ENCODE peak calls at places on chromosomes 1 and 21, in nine cellular contexts. One of them, this sample, is unnamed. For H3K4me1, the result is how much of the 10 kb centered on the place peaks cover.

GRCh38 chr1:63651110-63651776 is 58.0 kb downstream of the PGM1 start:
- DNase-seq in fibroblast of lung: peak
- DNase-seq in tibial nerve: no peak
- DNase-seq in cardiac muscle cell: peak
- DNase-seq in sigmoid colon: no peak
- DNase-seq in mesenchymal stem cell: no peak
- DNase-seq in ovary: no peak
- DNase-seq in adipocyte: peak
- DNase-seq in thoracic aorta: no peak
- DNase-seq in this sample: peak

GRCh38 chr1:115595279-115596079 is 46.3 kb upstream of the VANGL1 start:
- DNase-seq in fibroblast of lung: peak
- DNase-seq in tibial nerve: peak
- DNase-seq in cardiac muscle cell: peak
- DNase-seq in sigmoid colon: peak
- DNase-seq in mesenchymal stem cell: peak
- DNase-seq in ovary: peak
- DNase-seq in adipocyte: peak
- DNase-seq in thoracic aorta: peak
- DNase-seq in this sample: peak

GRCh38 chr1:170290226-170290625 is 144.5 kb downstream of the NTMT2 start:
- DNase-seq in fibroblast of lung: no peak
- DNase-seq in tibial nerve: no peak
- DNase-seq in cardiac muscle cell: no peak
- DNase-seq in sigmoid colon: no peak
- DNase-seq in mesenchymal stem cell: peak
- DNase-seq in ovary: no peak
- DNase-seq in adipocyte: no peak
- DNase-seq in thoracic aorta: no peak
- DNase-seq in this sample: no peak

GRCh38 chr1:183604811-183605210 is 14.6 kb upstream of the NCF2 start:
- DNase-seq in fibroblast of lung: no peak
- DNase-seq in tibial nerve: no peak
- DNase-seq in cardiac muscle cell: no peak
- DNase-seq in sigmoid colon: no peak
- DNase-seq in mesenchymal stem cell: no peak
- DNase-seq in ovary: no peak
- DNase-seq in adipocyte: no peak
- DNase-seq in thoracic aorta: no peak
- DNase-seq in this sample: no peak

GRCh38 chr1:218624051-218624450 is 278.9 kb downstream of the TGFB2 start:
- DNase-seq in fibroblast of lung: no peak
- DNase-seq in tibial nerve: no peak
- DNase-seq in cardiac muscle cell: peak
- DNase-seq in sigmoid colon: no peak
- DNase-seq in mesenchymal stem cell: no peak
- DNase-seq in ovary: no peak
- DNase-seq in adipocyte: peak
- DNase-seq in thoracic aorta: no peak
- DNase-seq in this sample: no peak

GRCh38 chr21:35072557-35072956 is 23.5 kb upstream of the RUNX1 start:
- DNase-seq in fibroblast of lung: no peak
- DNase-seq in tibial nerve: no peak
- DNase-seq in cardiac muscle cell: no peak
- DNase-seq in sigmoid colon: no peak
- DNase-seq in mesenchymal stem cell: no peak
- DNase-seq in ovary: no peak
- DNase-seq in adipocyte: no peak
- DNase-seq in thoracic aorta: no peak
- DNase-seq in this sample: no peak

GRCh38 chr1:236759252-236759859 is 35.7 kb upstream of the MTR start:
- DNase-seq in fibroblast of lung: peak
- DNase-seq in tibial nerve: no peak
- DNase-seq in cardiac muscle cell: peak
- DNase-seq in sigmoid colon: no peak
- DNase-seq in mesenchymal stem cell: peak
- DNase-seq in ovary: no peak
- DNase-seq in adipocyte: peak
- DNase-seq in thoracic aorta: no peak
- DNase-seq in this sample: no peak

GRCh38 chr1:64220241-64220640 is 16.8 kb downstream of the UBE2U start:
- DNase-seq in fibroblast of lung: no peak
- DNase-seq in tibial nerve: no peak
- DNase-seq in cardiac muscle cell: peak
- DNase-seq in sigmoid colon: no peak
- DNase-seq in mesenchymal stem cell: no peak
- DNase-seq in ovary: no peak
- DNase-seq in adipocyte: no peak
- DNase-seq in thoracic aorta: no peak
- DNase-seq in this sample: no peak

GRCh38 chr1:11383553-11384169 is 95.3 kb upstream of the DISP3 start:
- DNase-seq in fibroblast of lung: peak
- DNase-seq in tibial nerve: no peak
- DNase-seq in cardiac muscle cell: peak
- DNase-seq in sigmoid colon: no peak
- DNase-seq in mesenchymal stem cell: no peak
- DNase-seq in ovary: no peak
- DNase-seq in adipocyte: no peak
- DNase-seq in thoracic aorta: no peak
- DNase-seq in this sample: no peak

GRCh38 chr1:165439287-165439686 is 5.6 kb downstream of the RXRG start:
- DNase-seq in fibroblast of lung: no peak
- DNase-seq in tibial nerve: no peak
- DNase-seq in cardiac muscle cell: no peak
- DNase-seq in sigmoid colon: no peak
- DNase-seq in mesenchymal stem cell: no peak
- DNase-seq in ovary: no peak
- DNase-seq in adipocyte: no peak
- DNase-seq in thoracic aorta: no peak
- DNase-seq in this sample: no peak

GRCh38 chr1:121458291-121459048 is 273.7 kb downstream of the SRGAP2C start:
- DNase-seq in fibroblast of lung: no peak
- DNase-seq in tibial nerve: no peak
- DNase-seq in cardiac muscle cell: no peak
- DNase-seq in sigmoid colon: no peak
- DNase-seq in mesenchymal stem cell: peak
- DNase-seq in ovary: no peak
- DNase-seq in adipocyte: peak
- DNase-seq in thoracic aorta: no peak
- DNase-seq in this sample: no peak

GRCh38 chr1:46198026-46198826 is at the start of gene POMGNT1:
- DNase-seq in fibroblast of lung: peak
- DNase-seq in tibial nerve: peak
- DNase-seq in cardiac muscle cell: peak
- DNase-seq in sigmoid colon: peak
- DNase-seq in mesenchymal stem cell: peak
- DNase-seq in ovary: peak
- DNase-seq in adipocyte: peak
- DNase-seq in thoracic aorta: no peak
- DNase-seq in this sample: peak

GRCh38 chr1:147077523-147077922 is 94.7 kb downstream of the PRKAB2 start:
- DNase-seq in fibroblast of lung: no peak
- DNase-seq in tibial nerve: no peak
- DNase-seq in cardiac muscle cell: no peak
- DNase-seq in sigmoid colon: no peak
- DNase-seq in mesenchymal stem cell: no peak
- DNase-seq in ovary: no peak
- DNase-seq in adipocyte: no peak
- DNase-seq in thoracic aorta: no peak
- DNase-seq in this sample: no peak

GRCh38 chr1:67339623-67340343 is 32.1 kb downstream of the IL12RB2 start:
- DNase-seq in fibroblast of lung: peak
- DNase-seq in tibial nerve: no peak
- DNase-seq in cardiac muscle cell: peak
- DNase-seq in sigmoid colon: no peak
- DNase-seq in mesenchymal stem cell: peak
- DNase-seq in ovary: no peak
- DNase-seq in adipocyte: peak
- DNase-seq in thoracic aorta: no peak
- DNase-seq in this sample: no peak

GRCh38 chr1:212458817-212459216 is 26.1 kb downstream of the NENF start:
- DNase-seq in fibroblast of lung: no peak
- DNase-seq in tibial nerve: no peak
- DNase-seq in cardiac muscle cell: no peak
- DNase-seq in sigmoid colon: no peak
- DNase-seq in mesenchymal stem cell: no peak
- DNase-seq in ovary: no peak
- DNase-seq in adipocyte: no peak
- DNase-seq in thoracic aorta: no peak
- DNase-seq in this sample: no peak

GRCh38 chr21:41547111-41547510 is 39.2 kb upstream of the TMPRSS2 start:
- DNase-seq in fibroblast of lung: no peak
- DNase-seq in tibial nerve: no peak
- DNase-seq in cardiac muscle cell: no peak
- DNase-seq in sigmoid colon: no peak
- DNase-seq in mesenchymal stem cell: no peak
- DNase-seq in ovary: no peak
- DNase-seq in adipocyte: no peak
- DNase-seq in thoracic aorta: no peak
- DNase-seq in this sample: no peak

GRCh38 chr1:2213576-2214505 is 14.3 kb upstream of the SKI start:
- DNase-seq in fibroblast of lung: peak
- DNase-seq in tibial nerve: peak
- DNase-seq in cardiac muscle cell: peak
- DNase-seq in sigmoid colon: peak
- DNase-seq in mesenchymal stem cell: peak
- DNase-seq in ovary: peak
- DNase-seq in adipocyte: peak
- DNase-seq in thoracic aorta: peak
- DNase-seq in this sample: no peak

GRCh38 chr1:55827350-55827749 is 612.2 kb upstream of the USP24 start:
- DNase-seq in fibroblast of lung: peak
- DNase-seq in tibial nerve: no peak
- DNase-seq in cardiac muscle cell: peak
- DNase-seq in sigmoid colon: peak
- DNase-seq in mesenchymal stem cell: peak
- DNase-seq in ovary: peak
- DNase-seq in adipocyte: peak
- DNase-seq in thoracic aorta: no peak
- DNase-seq in this sample: no peak

GRCh38 chr1:174221681-174222080 is 62.4 kb downstream of the RABGAP1L start:
- DNase-seq in fibroblast of lung: no peak
- DNase-seq in tibial nerve: no peak
- DNase-seq in cardiac muscle cell: no peak
- DNase-seq in sigmoid colon: no peak
- DNase-seq in mesenchymal stem cell: no peak
- DNase-seq in ovary: no peak
- DNase-seq in adipocyte: no peak
- DNase-seq in thoracic aorta: no peak
- DNase-seq in this sample: no peak
- H3K4me1 ChIP-seq in fibroblast of lung: under half
- H3K4me1 ChIP-seq in tibial nerve: under half
- H3K4me1 ChIP-seq in cardiac muscle cell: under half
- H3K4me1 ChIP-seq in sigmoid colon: under half
- H3K4me1 ChIP-seq in mesenchymal stem cell: under half
- H3K4me1 ChIP-seq in ovary: under half
- H3K4me1 ChIP-seq in adipocyte: under half
- H3K4me1 ChIP-seq in thoracic aorta: under half
- H3K4me1 ChIP-seq in this sample: under half

GRCh38 chr1:6244401-6245054 is 549 bp downstream of the HES3 start:
- DNase-seq in fibroblast of lung: no peak
- DNase-seq in tibial nerve: no peak
- DNase-seq in cardiac muscle cell: no peak
- DNase-seq in sigmoid colon: no peak
- DNase-seq in mesenchymal stem cell: no peak
- DNase-seq in ovary: no peak
- DNase-seq in adipocyte: no peak
- DNase-seq in thoracic aorta: no peak
- DNase-seq in this sample: no peak
- H3K4me3 ChIP-seq in fibroblast of lung: no peak
- H3K4me3 ChIP-seq in tibial nerve: no peak
- H3K4me3 ChIP-seq in cardiac muscle cell: no peak
- H3K4me3 ChIP-seq in sigmoid colon: no peak
- H3K4me3 ChIP-seq in mesenchymal stem cell: no peak
- H3K4me3 ChIP-seq in ovary: no peak
- H3K4me3 ChIP-seq in adipocyte: no peak
- H3K4me3 ChIP-seq in thoracic aorta: no peak
- H3K4me3 ChIP-seq in this sample: no peak

GRCh38 chr1:19648239-19648638 is 4.1 kb downstream of the NBL1 start:
- DNase-seq in fibroblast of lung: no peak
- DNase-seq in tibial nerve: no peak
- DNase-seq in cardiac muscle cell: no peak
- DNase-seq in sigmoid colon: no peak
- DNase-seq in mesenchymal stem cell: no peak
- DNase-seq in ovary: peak
- DNase-seq in adipocyte: no peak
- DNase-seq in thoracic aorta: no peak
- DNase-seq in this sample: no peak

GRCh38 chr1:19646771-19647319 is 2.7 kb downstream of the NBL1 start:
- DNase-seq in fibroblast of lung: no peak
- DNase-seq in tibial nerve: no peak
- DNase-seq in cardiac muscle cell: no peak
- DNase-seq in sigmoid colon: no peak
- DNase-seq in mesenchymal stem cell: no peak
- DNase-seq in ovary: no peak
- DNase-seq in adipocyte: no peak
- DNase-seq in thoracic aorta: no peak
- DNase-seq in this sample: no peak

GRCh38 chr1:19647643-19648042 is 3.5 kb downstream of the NBL1 start:
- DNase-seq in fibroblast of lung: no peak
- DNase-seq in tibial nerve: no peak
- DNase-seq in cardiac muscle cell: no peak
- DNase-seq in sigmoid colon: no peak
- DNase-seq in mesenchymal stem cell: peak
- DNase-seq in ovary: peak
- DNase-seq in adipocyte: no peak
- DNase-seq in thoracic aorta: no peak
- DNase-seq in this sample: no peak

GRCh38 chr1:19650416-19651140 is 6.5 kb downstream of the NBL1 start:
- DNase-seq in fibroblast of lung: no peak
- DNase-seq in tibial nerve: no peak
- DNase-seq in cardiac muscle cell: no peak
- DNase-seq in sigmoid colon: no peak
- DNase-seq in mesenchymal stem cell: no peak
- DNase-seq in ovary: peak
- DNase-seq in adipocyte: no peak
- DNase-seq in thoracic aorta: no peak
- DNase-seq in this sample: no peak

DNA sequence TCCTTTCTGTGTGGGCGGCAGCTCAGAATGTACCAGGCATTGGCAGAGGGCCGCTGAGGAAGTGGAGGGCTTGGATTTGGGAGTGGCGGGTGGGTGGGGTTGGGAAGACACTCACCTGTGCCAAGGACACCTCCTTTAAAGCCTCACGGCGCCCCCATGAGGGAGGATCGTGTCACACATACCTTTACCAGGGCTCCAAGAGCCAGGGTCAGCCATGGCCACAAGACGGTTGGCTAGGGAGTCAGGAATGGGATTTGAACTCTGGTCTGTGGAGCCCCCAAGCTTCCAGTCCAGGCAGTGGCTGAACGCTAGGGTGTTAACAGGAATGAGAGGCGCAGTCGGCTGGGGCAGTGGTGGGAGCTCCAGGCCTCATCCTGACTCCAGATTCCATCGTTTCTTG is 4.6 kb downstream of the NBL1 start:
- DNase-seq in fibroblast of lung: peak
- DNase-seq in tibial nerve: no peak
- DNase-seq in cardiac muscle cell: no peak
- DNase-seq in sigmoid colon: no peak
- DNase-seq in mesenchymal stem cell: peak
- DNase-seq in ovary: peak
- DNase-seq in adipocyte: peak
- DNase-seq in thoracic aorta: no peak
- DNase-seq in this sample: no peak
- H3K4me1 ChIP-seq in fibroblast of lung: under half
- H3K4me1 ChIP-seq in tibial nerve: half or more
- H3K4me1 ChIP-seq in cardiac muscle cell: under half
- H3K4me1 ChIP-seq in sigmoid colon: half or more
- H3K4me1 ChIP-seq in mesenchymal stem cell: under half
- H3K4me1 ChIP-seq in ovary: under half
- H3K4me1 ChIP-seq in adipocyte: under half
- H3K4me1 ChIP-seq in thoracic aorta: half or more
- H3K4me1 ChIP-seq in this sample: under half

GRCh38 chr1:27342391-27342777 is 562 bp downstream of the SYTL1 start:
- DNase-seq in fibroblast of lung: no peak
- DNase-seq in tibial nerve: no peak
- DNase-seq in cardiac muscle cell: no peak
- DNase-seq in sigmoid colon: no peak
- DNase-seq in mesenchymal stem cell: no peak
- DNase-seq in ovary: no peak
- DNase-seq in adipocyte: no peak
- DNase-seq in thoracic aorta: no peak
- DNase-seq in this sample: no peak
- H3K4me3 ChIP-seq in fibroblast of lung: no peak
- H3K4me3 ChIP-seq in tibial nerve: peak
- H3K4me3 ChIP-seq in cardiac muscle cell: no peak
- H3K4me3 ChIP-seq in sigmoid colon: no peak
- H3K4me3 ChIP-seq in mesenchymal stem cell: no peak
- H3K4me3 ChIP-seq in ovary: no peak
- H3K4me3 ChIP-seq in adipocyte: no peak
- H3K4me3 ChIP-seq in thoracic aorta: no peak
- H3K4me3 ChIP-seq in this sample: peak

This sample was measured in effector memory CD4-positive, alpha-beta T cell.